ENCODE peak calls at places on chromosomes 1 and 21, in eight cellular contexts. One of them, this sample, is unnamed.

GRCh38 chr21:42277593-42277992 is 37.6 kb downstream of the TFF3 start:
- DNase-seq in islet precursor cell: no peak
- DNase-seq in T1000: no peak
- DNase-seq in COR-L47: no peak
- DNase-seq in EL: no peak
- DNase-seq in HT1080: no peak
- DNase-seq in NCI-H2081: no peak
- DNase-seq in stimulated activated CD8-positive, alpha-beta memory T cell treated with anti-CD3 and anti-CD28 coated beads, Interleukin-7, amount 100 ng/mL, for 1 hour: no peak
- DNase-seq in this sample: no peak

GRCh38 chr1:87330954-87331318 is 2.3 kb downstream of the LMO4 start:
- DNase-seq in islet precursor cell: peak; percentile 61
- DNase-seq in T1000: no peak
- DNase-seq in COR-L47: no peak
- DNase-seq in EL: no peak
- DNase-seq in HT1080: no peak
- DNase-seq in NCI-H2081: no peak
- DNase-seq in stimulated activated CD8-positive, alpha-beta memory T cell treated with anti-CD3 and anti-CD28 coated beads, Interleukin-7, amount 100 ng/mL, for 1 hour: no peak
- DNase-seq in this sample: no peak

GRCh38 chr21:21003701-21004100 is 5.5 kb downstream of the NCAM2 start:
- DNase-seq in islet precursor cell: no peak
- DNase-seq in T1000: no peak
- DNase-seq in COR-L47: peak; percentile 51
- DNase-seq in EL: peak; percentile 14
- DNase-seq in HT1080: peak; percentile 53
- DNase-seq in NCI-H2081: peak; percentile 47
- DNase-seq in stimulated activated CD8-positive, alpha-beta memory T cell treated with anti-CD3 and anti-CD28 coated beads, Interleukin-7, amount 100 ng/mL, for 1 hour: no peak
- DNase-seq in this sample: no peak

GRCh38 chr1:225480825-225481434 is 53.1 kb upstream of the LBR start:
- DNase-seq in islet precursor cell: peak; percentile 89
- DNase-seq in T1000: no peak
- DNase-seq in COR-L47: peak; percentile 62
- DNase-seq in EL: peak; percentile 31
- DNase-seq in HT1080: peak; percentile 28
- DNase-seq in NCI-H2081: peak; percentile 88
- DNase-seq in stimulated activated CD8-positive, alpha-beta memory T cell treated with anti-CD3 and anti-CD28 coated beads, Interleukin-7, amount 100 ng/mL, for 1 hour: no peak
- DNase-seq in this sample: no peak

GRCh38 chr1:13675222-13675621 is 24.8 kb upstream of the PRDM2 start:
- DNase-seq in islet precursor cell: no peak
- DNase-seq in T1000: no peak
- DNase-seq in COR-L47: no peak
- DNase-seq in EL: no peak
- DNase-seq in HT1080: no peak
- DNase-seq in NCI-H2081: no peak
- DNase-seq in stimulated activated CD8-positive, alpha-beta memory T cell treated with anti-CD3 and anti-CD28 coated beads, Interleukin-7, amount 100 ng/mL, for 1 hour: no peak
- DNase-seq in this sample: no peak

GRCh38 chr1:81802601-81803422 is 2.1 kb downstream of the ADGRL2 start:
- DNase-seq in islet precursor cell: peak; percentile 77
- DNase-seq in T1000: peak; percentile 53
- DNase-seq in COR-L47: peak; percentile 23
- DNase-seq in EL: peak; percentile 51
- DNase-seq in HT1080: peak; percentile 62
- DNase-seq in NCI-H2081: peak; percentile 52
- DNase-seq in stimulated activated CD8-positive, alpha-beta memory T cell treated with anti-CD3 and anti-CD28 coated beads, Interleukin-7, amount 100 ng/mL, for 1 hour: no peak
- DNase-seq in this sample: peak; percentile 40

GRCh38 chr1:1942753-1943656 is 23.9 kb upstream of the TMEM52 start:
- DNase-seq in islet precursor cell: no peak
- DNase-seq in T1000: no peak
- DNase-seq in COR-L47: no peak
- DNase-seq in EL: no peak
- DNase-seq in HT1080: no peak
- DNase-seq in NCI-H2081: no peak
- DNase-seq in stimulated activated CD8-positive, alpha-beta memory T cell treated with anti-CD3 and anti-CD28 coated beads, Interleukin-7, amount 100 ng/mL, for 1 hour: no peak
- DNase-seq in this sample: no peak

GRCh38 chr21:42962360-42963007 is 11.9 kb upstream of the PKNOX1 start:
- DNase-seq in islet precursor cell: peak; percentile 61
- DNase-seq in T1000: no peak
- DNase-seq in COR-L47: no peak
- DNase-seq in EL: no peak
- DNase-seq in HT1080: no peak
- DNase-seq in NCI-H2081: no peak
- DNase-seq in stimulated activated CD8-positive, alpha-beta memory T cell treated with anti-CD3 and anti-CD28 coated beads, Interleukin-7, amount 100 ng/mL, for 1 hour: no peak
- DNase-seq in this sample: no peak

GRCh38 chr1:86061660-86062059 is 94.9 kb downstream of the COL24A1 start:
- DNase-seq in islet precursor cell: no peak
- DNase-seq in T1000: no peak
- DNase-seq in COR-L47: no peak
- DNase-seq in EL: no peak
- DNase-seq in HT1080: no peak
- DNase-seq in NCI-H2081: no peak
- DNase-seq in stimulated activated CD8-positive, alpha-beta memory T cell treated with anti-CD3 and anti-CD28 coated beads, Interleukin-7, amount 100 ng/mL, for 1 hour: no peak
- DNase-seq in this sample: no peak

GRCh38 chr1:202659974-202660373 is 50.3 kb downstream of the SYT2 start:
- DNase-seq in islet precursor cell: no peak
- DNase-seq in T1000: no peak
- DNase-seq in COR-L47: no peak
- DNase-seq in EL: no peak
- DNase-seq in HT1080: no peak
- DNase-seq in NCI-H2081: no peak
- DNase-seq in stimulated activated CD8-positive, alpha-beta memory T cell treated with anti-CD3 and anti-CD28 coated beads, Interleukin-7, amount 100 ng/mL, for 1 hour: no peak
- DNase-seq in this sample: no peak

GRCh38 chr1:196733091-196733970 is 41.3 kb upstream of the CFHR3 start:
- DNase-seq in islet precursor cell: no peak
- DNase-seq in T1000: no peak
- DNase-seq in COR-L47: no peak
- DNase-seq in EL: peak; percentile 7
- DNase-seq in HT1080: no peak
- DNase-seq in NCI-H2081: no peak
- DNase-seq in stimulated activated CD8-positive, alpha-beta memory T cell treated with anti-CD3 and anti-CD28 coated beads, Interleukin-7, amount 100 ng/mL, for 1 hour: no peak
- DNase-seq in this sample: no peak

GRCh38 chr1:43537423-43538142 is 6.9 kb downstream of the PTPRF start:
- DNase-seq in islet precursor cell: no peak
- DNase-seq in T1000: no peak
- DNase-seq in COR-L47: no peak
- DNase-seq in EL: no peak
- DNase-seq in HT1080: peak; percentile 39
- DNase-seq in NCI-H2081: no peak
- DNase-seq in stimulated activated CD8-positive, alpha-beta memory T cell treated with anti-CD3 and anti-CD28 coated beads, Interleukin-7, amount 100 ng/mL, for 1 hour: no peak
- DNase-seq in this sample: no peak

GRCh38 chr1:218852541-218852940 is 321.1 kb upstream of the LYPLAL1 start:
- DNase-seq in islet precursor cell: no peak
- DNase-seq in T1000: no peak
- DNase-seq in COR-L47: no peak
- DNase-seq in EL: no peak
- DNase-seq in HT1080: no peak
- DNase-seq in NCI-H2081: no peak
- DNase-seq in stimulated activated CD8-positive, alpha-beta memory T cell treated with anti-CD3 and anti-CD28 coated beads, Interleukin-7, amount 100 ng/mL, for 1 hour: no peak
- DNase-seq in this sample: no peak

GRCh38 chr1:154445040-154445472 is 39.9 kb downstream of the IL6R start:
- DNase-seq in islet precursor cell: no peak
- DNase-seq in T1000: peak; percentile 49
- DNase-seq in COR-L47: no peak
- DNase-seq in EL: peak; percentile 89
- DNase-seq in HT1080: peak; percentile 84
- DNase-seq in NCI-H2081: no peak
- DNase-seq in stimulated activated CD8-positive, alpha-beta memory T cell treated with anti-CD3 and anti-CD28 coated beads, Interleukin-7, amount 100 ng/mL, for 1 hour: no peak
- DNase-seq in this sample: no peak

GRCh38 chr21:32797679-32798078 is 26.1 kb upstream of the PAXBP1 start:
- DNase-seq in islet precursor cell: no peak
- DNase-seq in T1000: no peak
- DNase-seq in COR-L47: no peak
- DNase-seq in EL: no peak
- DNase-seq in HT1080: no peak
- DNase-seq in NCI-H2081: no peak
- DNase-seq in stimulated activated CD8-positive, alpha-beta memory T cell treated with anti-CD3 and anti-CD28 coated beads, Interleukin-7, amount 100 ng/mL, for 1 hour: no peak
- DNase-seq in this sample: no peak

GRCh38 chr1:209493584-209493983 is 89.9 kb upstream of the CAMK1G start:
- DNase-seq in islet precursor cell: no peak
- DNase-seq in T1000: no peak
- DNase-seq in COR-L47: no peak
- DNase-seq in EL: peak; percentile 45
- DNase-seq in HT1080: peak; percentile 26
- DNase-seq in NCI-H2081: no peak
- DNase-seq in stimulated activated CD8-positive, alpha-beta memory T cell treated with anti-CD3 and anti-CD28 coated beads, Interleukin-7, amount 100 ng/mL, for 1 hour: no peak
- DNase-seq in this sample: no peak

GRCh38 chr1:158930504-158930903 is 848 bp upstream of the PYHIN1 start:
- DNase-seq in islet precursor cell: no peak
- DNase-seq in T1000: no peak
- DNase-seq in COR-L47: no peak
- DNase-seq in EL: no peak
- DNase-seq in HT1080: no peak
- DNase-seq in NCI-H2081: no peak
- DNase-seq in stimulated activated CD8-positive, alpha-beta memory T cell treated with anti-CD3 and anti-CD28 coated beads, Interleukin-7, amount 100 ng/mL, for 1 hour: peak; percentile 34
- DNase-seq in this sample: no peak

GRCh38 chr21:32359719-32360260 is 33.0 kb downstream of the URB1 start:
- DNase-seq in islet precursor cell: no peak
- DNase-seq in T1000: no peak
- DNase-seq in COR-L47: no peak
- DNase-seq in EL: no peak
- DNase-seq in HT1080: peak; percentile 7
- DNase-seq in NCI-H2081: no peak
- DNase-seq in stimulated activated CD8-positive, alpha-beta memory T cell treated with anti-CD3 and anti-CD28 coated beads, Interleukin-7, amount 100 ng/mL, for 1 hour: no peak
- DNase-seq in this sample: no peak

GRCh38 chr1:85277027-85277625 is 694 bp upstream of the BCL10 start:
- DNase-seq in islet precursor cell: no peak
- DNase-seq in T1000: no peak
- DNase-seq in COR-L47: no peak
- DNase-seq in EL: no peak
- DNase-seq in HT1080: no peak
- DNase-seq in NCI-H2081: no peak
- DNase-seq in stimulated activated CD8-positive, alpha-beta memory T cell treated with anti-CD3 and anti-CD28 coated beads, Interleukin-7, amount 100 ng/mL, for 1 hour: no peak
- DNase-seq in this sample: no peak

GRCh38 chr1:11725616-11726015 is 10.3 kb upstream of the AGTRAP start:
- DNase-seq in islet precursor cell: no peak
- DNase-seq in T1000: no peak
- DNase-seq in COR-L47: peak; percentile 47
- DNase-seq in EL: no peak
- DNase-seq in HT1080: no peak
- DNase-seq in NCI-H2081: no peak
- DNase-seq in stimulated activated CD8-positive, alpha-beta memory T cell treated with anti-CD3 and anti-CD28 coated beads, Interleukin-7, amount 100 ng/mL, for 1 hour: no peak
- DNase-seq in this sample: no peak

GRCh38 chr1:226603976-226604845 is 55.6 kb downstream of the STUM start:
- DNase-seq in islet precursor cell: peak; percentile 90
- DNase-seq in T1000: no peak
- DNase-seq in COR-L47: no peak
- DNase-seq in EL: peak; percentile 12
- DNase-seq in HT1080: no peak
- DNase-seq in NCI-H2081: no peak
- DNase-seq in stimulated activated CD8-positive, alpha-beta memory T cell treated with anti-CD3 and anti-CD28 coated beads, Interleukin-7, amount 100 ng/mL, for 1 hour: no peak
- DNase-seq in this sample: no peak

GRCh38 chr1:231750818-231751623 is 124.4 kb downstream of the DISC1 start:
- DNase-seq in islet precursor cell: no peak
- DNase-seq in T1000: no peak
- DNase-seq in COR-L47: no peak
- DNase-seq in EL: no peak
- DNase-seq in HT1080: no peak
- DNase-seq in NCI-H2081: no peak
- DNase-seq in stimulated activated CD8-positive, alpha-beta memory T cell treated with anti-CD3 and anti-CD28 coated beads, Interleukin-7, amount 100 ng/mL, for 1 hour: no peak
- DNase-seq in this sample: no peak

GRCh38 chr1:28326505-28326904 is 2.3 kb upstream of the MED18 start:
- DNase-seq in islet precursor cell: no peak
- DNase-seq in T1000: no peak
- DNase-seq in COR-L47: no peak
- DNase-seq in EL: no peak
- DNase-seq in HT1080: no peak
- DNase-seq in NCI-H2081: no peak
- DNase-seq in stimulated activated CD8-positive, alpha-beta memory T cell treated with anti-CD3 and anti-CD28 coated beads, Interleukin-7, amount 100 ng/mL, for 1 hour: no peak
- DNase-seq in this sample: no peak

GRCh38 chr1:24288479-24288878 is 30.7 kb upstream of the GRHL3 start:
- DNase-seq in islet precursor cell: no peak
- DNase-seq in T1000: no peak
- DNase-seq in COR-L47: no peak
- DNase-seq in EL: no peak
- DNase-seq in HT1080: no peak
- DNase-seq in NCI-H2081: no peak
- DNase-seq in stimulated activated CD8-positive, alpha-beta memory T cell treated with anti-CD3 and anti-CD28 coated beads, Interleukin-7, amount 100 ng/mL, for 1 hour: no peak
- DNase-seq in this sample: no peak

GRCh38 chr1:112007169-112007568 is 17.7 kb upstream of the KCND3 start:
- DNase-seq in islet precursor cell: no peak
- DNase-seq in T1000: no peak
- DNase-seq in COR-L47: no peak
- DNase-seq in EL: no peak
- DNase-seq in HT1080: no peak
- DNase-seq in NCI-H2081: no peak
- DNase-seq in stimulated activated CD8-positive, alpha-beta memory T cell treated with anti-CD3 and anti-CD28 coated beads, Interleukin-7, amount 100 ng/mL, for 1 hour: no peak
- DNase-seq in this sample: no peak

GRCh38 chr1:25618433-25618808 is 1.8 kb downstream of the MAN1C1 start:
- DNase-seq in islet precursor cell: no peak
- DNase-seq in T1000: no peak
- DNase-seq in COR-L47: no peak
- DNase-seq in EL: no peak
- DNase-seq in HT1080: no peak
- DNase-seq in NCI-H2081: no peak
- DNase-seq in stimulated activated CD8-positive, alpha-beta memory T cell treated with anti-CD3 and anti-CD28 coated beads, Interleukin-7, amount 100 ng/mL, for 1 hour: no peak
- DNase-seq in this sample: no peak

GRCh38 chr1:40389871-40390560 is 16.5 kb downstream of the SMAP2 start:
- DNase-seq in islet precursor cell: no peak
- DNase-seq in T1000: no peak
- DNase-seq in COR-L47: no peak
- DNase-seq in EL: no peak
- DNase-seq in HT1080: no peak
- DNase-seq in NCI-H2081: no peak
- DNase-seq in stimulated activated CD8-positive, alpha-beta memory T cell treated with anti-CD3 and anti-CD28 coated beads, Interleukin-7, amount 100 ng/mL, for 1 hour: no peak
- DNase-seq in this sample: no peak

GRCh38 chr21:17495680-17496079 is 17.2 kb upstream of the CXADR start:
- DNase-seq in islet precursor cell: no peak
- DNase-seq in T1000: no peak
- DNase-seq in COR-L47: peak; percentile 49
- DNase-seq in EL: no peak
- DNase-seq in HT1080: no peak
- DNase-seq in NCI-H2081: peak; percentile 4
- DNase-seq in stimulated activated CD8-positive, alpha-beta memory T cell treated with anti-CD3 and anti-CD28 coated beads, Interleukin-7, amount 100 ng/mL, for 1 hour: no peak
- DNase-seq in this sample: no peak

GRCh38 chr1:183090386-183091006 is 67.3 kb downstream of the LAMC1 start:
- DNase-seq in islet precursor cell: no peak
- DNase-seq in T1000: no peak
- DNase-seq in COR-L47: no peak
- DNase-seq in EL: no peak
- DNase-seq in HT1080: no peak
- DNase-seq in NCI-H2081: no peak
- DNase-seq in stimulated activated CD8-positive, alpha-beta memory T cell treated with anti-CD3 and anti-CD28 coated beads, Interleukin-7, amount 100 ng/mL, for 1 hour: no peak
- DNase-seq in this sample: no peak

GRCh38 chr1:208775841-208776240 is 531.7 kb upstream of the PLXNA2 start:
- DNase-seq in islet precursor cell: no peak
- DNase-seq in T1000: no peak
- DNase-seq in COR-L47: no peak
- DNase-seq in EL: no peak
- DNase-seq in HT1080: no peak
- DNase-seq in NCI-H2081: no peak
- DNase-seq in stimulated activated CD8-positive, alpha-beta memory T cell treated with anti-CD3 and anti-CD28 coated beads, Interleukin-7, amount 100 ng/mL, for 1 hour: no peak
- DNase-seq in this sample: no peak

GRCh38 chr21:42220138-42220701 is 1.3 kb downstream of the ABCG1 start:
- DNase-seq in islet precursor cell: peak; percentile 75
- DNase-seq in T1000: no peak
- DNase-seq in COR-L47: peak; percentile 66
- DNase-seq in EL: no peak
- DNase-seq in HT1080: peak; percentile 26
- DNase-seq in NCI-H2081: peak; percentile 75
- DNase-seq in stimulated activated CD8-positive, alpha-beta memory T cell treated with anti-CD3 and anti-CD28 coated beads, Interleukin-7, amount 100 ng/mL, for 1 hour: no peak
- DNase-seq in this sample: peak; percentile 62

GRCh38 chr1:151281225-151281968 is 702 bp upstream of the ZNF687 start:
- DNase-seq in islet precursor cell: peak; percentile 98
- DNase-seq in T1000: peak; percentile 95
- DNase-seq in COR-L47: peak; percentile 94
- DNase-seq in EL: peak; percentile 99
- DNase-seq in HT1080: peak; percentile 97
- DNase-seq in NCI-H2081: peak; percentile 99
- DNase-seq in stimulated activated CD8-positive, alpha-beta memory T cell treated with anti-CD3 and anti-CD28 coated beads, Interleukin-7, amount 100 ng/mL, for 1 hour: peak; percentile 92
- DNase-seq in this sample: peak; percentile 80

GRCh38 chr1:149928388-149928724 is 753 bp upstream of the SF3B4 start:
- DNase-seq in islet precursor cell: no peak
- DNase-seq in T1000: no peak
- DNase-seq in COR-L47: no peak
- DNase-seq in EL: no peak
- DNase-seq in HT1080: no peak
- DNase-seq in NCI-H2081: no peak
- DNase-seq in stimulated activated CD8-positive, alpha-beta memory T cell treated with anti-CD3 and anti-CD28 coated beads, Interleukin-7, amount 100 ng/mL, for 1 hour: no peak
- DNase-seq in this sample: no peak

GRCh38 chr1:53413175-53414001 is 45.8 kb upstream of the DMRTB1 start:
- DNase-seq in islet precursor cell: peak; percentile 92
- DNase-seq in T1000: peak; percentile 56
- DNase-seq in COR-L47: no peak
- DNase-seq in EL: peak; percentile 89
- DNase-seq in HT1080: peak; percentile 94
- DNase-seq in NCI-H2081: no peak
- DNase-seq in stimulated activated CD8-positive, alpha-beta memory T cell treated with anti-CD3 and anti-CD28 coated beads, Interleukin-7, amount 100 ng/mL, for 1 hour: no peak
- DNase-seq in this sample: no peak